ENCODE peak calls at places on chromosomes 16 and 17, in four cellular contexts. One of them, this sample, is unnamed.

GRCh38 chr17:1440921-1441320 is 15.1 kb downstream of the CRK start:
- DNase-seq in non-pigmented ciliary epithelial cell: no peak
- DNase-seq in activated naive CD4-positive, alpha-beta T cell: no peak
- DNase-seq in stimulated activated CD4-positive, alpha-beta T cell treated with anti-CD3 and anti-CD28 coated beads, Interleukin-15, amount 100 ng/mL, for 1 hour: no peak
- DNase-seq in this sample: no peak

GRCh38 chr16:8859913-8860881 is 8.6 kb downstream of the CARHSP1 start:
- DNase-seq in stimulated activated CD4-positive, alpha-beta T cell treated with anti-CD3 and anti-CD28 coated beads, Interleukin-15, amount 100 ng/mL, for 1 hour: no peak
- DNase-seq in non-pigmented ciliary epithelial cell: no peak
- DNase-seq in activated naive CD4-positive, alpha-beta T cell: no peak
- DNase-seq in this sample: no peak

GRCh38 chr17:61395409-61395982 is 4.1 kb upstream of the TBX2 start:
- DNase-seq in stimulated activated CD4-positive, alpha-beta T cell treated with anti-CD3 and anti-CD28 coated beads, Interleukin-15, amount 100 ng/mL, for 1 hour: no peak
- DNase-seq in non-pigmented ciliary epithelial cell: no peak
- DNase-seq in activated naive CD4-positive, alpha-beta T cell: no peak
- DNase-seq in this sample: no peak

GRCh38 chr16:13631916-13632315 is 288.0 kb upstream of the ERCC4 start:
- DNase-seq in activated naive CD4-positive, alpha-beta T cell: no peak
- DNase-seq in stimulated activated CD4-positive, alpha-beta T cell treated with anti-CD3 and anti-CD28 coated beads, Interleukin-15, amount 100 ng/mL, for 1 hour: no peak
- DNase-seq in non-pigmented ciliary epithelial cell: no peak
- DNase-seq in this sample: no peak

GRCh38 chr17:18020971-18021370 is 18.0 kb downstream of the ATPAF2 start:
- DNase-seq in activated naive CD4-positive, alpha-beta T cell: no peak
- DNase-seq in stimulated activated CD4-positive, alpha-beta T cell treated with anti-CD3 and anti-CD28 coated beads, Interleukin-15, amount 100 ng/mL, for 1 hour: no peak
- DNase-seq in non-pigmented ciliary epithelial cell: no peak
- DNase-seq in this sample: no peak

GRCh38 chr17:44749076-44750020 is 9.4 kb upstream of the ADAM11 start:
- DNase-seq in non-pigmented ciliary epithelial cell: no peak
- DNase-seq in activated naive CD4-positive, alpha-beta T cell: no peak
- DNase-seq in stimulated activated CD4-positive, alpha-beta T cell treated with anti-CD3 and anti-CD28 coated beads, Interleukin-15, amount 100 ng/mL, for 1 hour: no peak
- DNase-seq in this sample: no peak

GRCh38 chr17:11026903-11027302 is 189.0 kb upstream of the PIRT start:
- DNase-seq in activated naive CD4-positive, alpha-beta T cell: no peak
- DNase-seq in stimulated activated CD4-positive, alpha-beta T cell treated with anti-CD3 and anti-CD28 coated beads, Interleukin-15, amount 100 ng/mL, for 1 hour: no peak
- DNase-seq in non-pigmented ciliary epithelial cell: no peak
- DNase-seq in this sample: no peak

GRCh38 chr17:76447931-76448652 is 4.9 kb downstream of the UBE2O start:
- DNase-seq in stimulated activated CD4-positive, alpha-beta T cell treated with anti-CD3 and anti-CD28 coated beads, Interleukin-15, amount 100 ng/mL, for 1 hour: no peak
- DNase-seq in non-pigmented ciliary epithelial cell: no peak
- DNase-seq in activated naive CD4-positive, alpha-beta T cell: no peak
- DNase-seq in this sample: no peak

GRCh38 chr17:76074390-76075363 is at the start of gene GALR2:
- DNase-seq in activated naive CD4-positive, alpha-beta T cell: no peak
- DNase-seq in stimulated activated CD4-positive, alpha-beta T cell treated with anti-CD3 and anti-CD28 coated beads, Interleukin-15, amount 100 ng/mL, for 1 hour: no peak
- DNase-seq in non-pigmented ciliary epithelial cell: no peak
- DNase-seq in this sample: no peak

GRCh38 chr16:77905356-77905920 is 116.9 kb upstream of the CLEC3A start:
- DNase-seq in non-pigmented ciliary epithelial cell: no peak
- DNase-seq in activated naive CD4-positive, alpha-beta T cell: no peak
- DNase-seq in stimulated activated CD4-positive, alpha-beta T cell treated with anti-CD3 and anti-CD28 coated beads, Interleukin-15, amount 100 ng/mL, for 1 hour: no peak
- DNase-seq in this sample: no peak

This sample was measured in HS-5.